ENCODE peak calls at places on chromosomes 1 and 21, in four cellular contexts. Z is IMR-90, C is T-helper 22 cell, O is pancreas. L is an unnamed sample.

GRCh38 chr1:235866207-235866912 is at the start of gene LYST:
- DNase-seq in O (no peak), C (peak), Z (peak), L (peak)

GRCh38 chr21:44921928-44922327 is 1.2 kb upstream of the ITGB2 start:
- DNase-seq in C (no peak), Z (no peak), O (no peak), L (no peak)

GRCh38 chr1:94935476-94935875 is 8.6 kb upstream of the CNN3 start:
- DNase-seq in C (no peak), O (no peak), Z (no peak), L (no peak)

GRCh38 chr1:211800925-211801607 is 29.5 kb downstream of the LPGAT1 start:
- DNase-seq in O (no peak), C (no peak), Z (no peak), L (no peak)

GRCh38 chr1:31704261-31705079 is 653 bp upstream of the COL16A1 start:
- DNase-seq in O (no peak), C (no peak), Z (peak), L (no peak)

GRCh38 chr1:28058168-28058567 is 30.2 kb downstream of the EYA3 start:
- DNase-seq in O (no peak), C (no peak), Z (no peak), L (no peak)

GRCh38 chr1:150791587-150791986 is 16.5 kb downstream of the CTSK start:
- DNase-seq in Z (no peak), O (no peak), C (no peak), L (no peak)

GRCh38 chr21:44525431-44526095 is 14.4 kb downstream of the KRTAP10-1 start:
- DNase-seq in O (peak), Z (no peak), C (no peak), L (no peak)

GRCh38 chr1:75765697-75766355 is 20.2 kb upstream of the RABGGTB start:
- DNase-seq in O (no peak), Z (peak), C (no peak), L (no peak)

GRCh38 chr1:1237874-1238701 is 6.1 kb downstream of the B3GALT6 start:
- DNase-seq in Z (no peak), C (no peak), O (no peak), L (no peak)

GRCh38 chr1:173253046-173253445 is 45.9 kb upstream of the TNFSF4 start:
- DNase-seq in C (no peak), Z (peak), O (no peak), L (no peak)